ENCODE peak calls at places on chromosomes 12 and 14, in eight cellular contexts. P is IMR-90, G is PC-3, A is A549, I is psoas muscle, N is ovary, B is H9, X is cardiac muscle cell. U is an unnamed sample. For H3K4me1, the result is how much of the 10 kb centered on the place peaks cover.

GRCh38 chr14:30125322-30125944 is 197.8 kb upstream of the PRKD1 start:
- DNase-seq in P (no peak), G (no peak), A (no peak), I (no peak), N (no peak), B (no peak), X (no peak), U (no peak)

GRCh38 chr12:129901256-129901655 is 2.6 kb downstream of the TMEM132D start:
- DNase-seq in P (no peak), G (no peak), A (no peak), I (no peak), N (no peak), B (no peak), X (no peak), U (no peak)

GRCh38 chr12:15662303-15662980 is 126.7 kb downstream of the EPS8 start:
- DNase-seq in P (peak), G (peak), A (peak), I (no peak), N (no peak), B (no peak), X (no peak), U (no peak)

GRCh38 chr12:68587448-68587873 is 23.2 kb upstream of the RAP1B start:
- DNase-seq in P (no peak), G (no peak), A (no peak), I (no peak), N (no peak), B (no peak), X (no peak), U (no peak)

GRCh38 chr14:77859934-77860570 is 60.1 kb downstream of the ADCK1 start:
- DNase-seq in P (no peak), G (no peak), A (no peak), I (peak), N (no peak), B (no peak), X (peak), U (peak)

GRCh38 chr12:89393551-89394121 is 41.3 kb upstream of the DUSP6 start:
- DNase-seq in P (peak), G (no peak), A (no peak), I (no peak), N (no peak), B (no peak), X (no peak), U (no peak)

GRCh38 chr12:122661938-122662337 is 41.2 kb downstream of the HCAR2 start:
- DNase-seq in P (no peak), G (no peak), A (no peak), I (no peak), N (no peak), B (no peak), X (no peak), U (no peak)

GRCh38 chr14:43243168-43243567 is 1263.9 kb downstream of the FSCB start:
- DNase-seq in P (no peak), G (no peak), A (no peak), I (no peak), N (no peak), B (no peak), X (no peak), U (no peak)

GRCh38 chr12:24111101-24111500 is 161.6 kb upstream of the SOX5 start:
- DNase-seq in P (peak), G (no peak), A (no peak), I (no peak), N (no peak), B (no peak), X (no peak), U (no peak)

GRCh38 chr12:9098115-9098452 is 17.6 kb downstream of the A2M start:
- DNase-seq in P (no peak), G (no peak), A (no peak), I (no peak), N (no peak), B (no peak), X (no peak), U (no peak)

GRCh38 chr14:56813143-56813551 is 2.9 kb upstream of the OTX2 start:
- DNase-seq in P (no peak), G (no peak), A (no peak), I (no peak), N (no peak), B (no peak), X (no peak), U (no peak)

GRCh38 chr12:12537421-12537820 is 25.2 kb downstream of the DUSP16 start:
- DNase-seq in P (peak), G (no peak), A (no peak), I (no peak), N (no peak), B (no peak), X (no peak), U (no peak)

GRCh38 chr14:35818346-35819115 is 7.6 kb upstream of the BRMS1L start:
- DNase-seq in P (peak), G (peak), A (peak), I (no peak), N (no peak), B (no peak), X (peak), U (peak)

GRCh38 chr14:39860837-39861236 is 428.6 kb upstream of the FBXO33 start:
- DNase-seq in P (no peak), G (no peak), A (no peak), I (no peak), N (no peak), B (no peak), X (no peak), U (no peak)

GRCh38 chr14:63501429-63501828 is 41.7 kb downstream of the PPP2R5E start:
- DNase-seq in P (no peak), G (no peak), A (no peak), I (no peak), N (no peak), B (no peak), X (no peak), U (no peak)

GRCh38 chr14:29216774-29217232 is 450.2 kb downstream of the FOXG1 start:
- DNase-seq in P (no peak), G (peak), A (no peak), I (no peak), N (no peak), B (no peak), X (peak), U (no peak)

GRCh38 chr12:77213316-77213715 is 147.9 kb upstream of the E2F7 start:
- DNase-seq in P (no peak), G (no peak), A (no peak), I (no peak), N (no peak), B (no peak), X (peak), U (no peak)

GRCh38 chr12:6187948-6188793 is 12.0 kb upstream of the CD9 start:
- DNase-seq in P (no peak), G (no peak), A (no peak), I (no peak), N (no peak), B (no peak), X (no peak), U (no peak)

GRCh38 chr14:33767721-33768457 is 183.0 kb downstream of the EGLN3 start:
- DNase-seq in P (no peak), G (no peak), A (no peak), I (no peak), N (no peak), B (no peak), X (no peak), U (no peak)

GRCh38 chr14:50040905-50041465 is 75.4 kb downstream of the VCPKMT start:
- DNase-seq in P (no peak), G (no peak), A (no peak), I (no peak), N (no peak), B (no peak), X (no peak), U (no peak)

GRCh38 chr14:99127651-99128167 is 144.3 kb downstream of the BCL11B start:
- DNase-seq in P (no peak), G (peak), A (peak), I (no peak), N (no peak), B (no peak), X (no peak), U (no peak)

GRCh38 chr12:109563291-109564284 is 9.7 kb downstream of the MMAB start:
- DNase-seq in P (no peak), G (no peak), A (no peak), I (peak), N (peak), B (no peak), X (no peak), U (no peak)

GRCh38 chr12:69779928-69780327 is 41.3 kb downstream of the RAB3IP start:
- DNase-seq in P (peak), G (peak), A (peak), I (no peak), N (no peak), B (peak), X (no peak), U (peak)

GRCh38 chr12:131041216-131041967 is 87.7 kb downstream of the ADGRD1 start:
- DNase-seq in P (no peak), G (no peak), A (no peak), I (peak), N (no peak), B (no peak), X (no peak), U (no peak)

GRCh38 chr12:71567562-71567961 is 96.1 kb downstream of the ZFC3H1 start:
- DNase-seq in P (no peak), G (no peak), A (no peak), I (no peak), N (no peak), B (no peak), X (peak), U (no peak)

GRCh38 chr12:48060474-48060873 is 45.4 kb downstream of the SENP1 start:
- DNase-seq in P (no peak), G (no peak), A (no peak), I (no peak), N (no peak), B (no peak), X (no peak), U (no peak)

GRCh38 chr12:84599539-84599938 is 313.1 kb downstream of the SLC6A15 start:
- DNase-seq in P (no peak), G (peak), A (no peak), I (no peak), N (no peak), B (no peak), X (no peak), U (peak)

GRCh38 chr14:105192866-105193731 is 12.0 kb upstream of the NUDT14 start:
- DNase-seq in P (peak), G (no peak), A (no peak), I (no peak), N (no peak), B (no peak), X (no peak), U (no peak)

GRCh38 chr14:105180598-105181528 is at the start of gene NUDT14:
- DNase-seq in P (peak), G (peak), A (peak), I (peak), N (peak), B (peak), X (peak), U (peak)

GRCh38 chr12:124559182-124560017 is 8.0 kb downstream of the NCOR2 start:
- DNase-seq in P (no peak), G (no peak), A (no peak), I (no peak), N (no peak), B (no peak), X (no peak), U (no peak)
- H3K4me1 ChIP-seq in P (under half), G (under half), A (under half), I (half or more), N (under half), B (under half), X (under half), U (under half)

DNA sequence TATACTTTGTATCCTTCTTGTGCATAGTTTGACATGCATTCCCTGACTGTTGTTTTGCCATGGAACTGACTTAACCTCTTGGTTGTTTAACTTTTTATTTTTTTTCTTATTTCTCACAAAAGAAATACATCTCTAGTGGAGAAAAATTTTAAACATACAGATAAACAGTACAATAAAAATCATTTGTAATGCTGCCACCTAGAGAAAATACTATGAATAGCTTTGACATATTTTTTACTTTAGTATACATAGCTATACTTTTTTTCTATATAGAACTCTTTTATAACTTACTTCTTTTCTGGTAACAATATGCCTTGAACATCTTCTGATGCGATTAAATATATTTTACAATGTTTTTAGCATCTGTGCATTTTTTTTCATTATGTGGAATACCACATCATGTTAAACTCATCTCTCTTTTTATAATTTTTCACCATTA is 184.5 kb downstream of the AKAP6 start:
- DNase-seq in P (peak), G (peak), A (no peak), I (no peak), N (no peak), B (no peak), X (no peak), U (no peak)
- TF ChIP-seq CTCF in P (peak), G (peak), A (peak), I (peak), N (no peak), B (peak), X (peak), U (peak)

DNA sequence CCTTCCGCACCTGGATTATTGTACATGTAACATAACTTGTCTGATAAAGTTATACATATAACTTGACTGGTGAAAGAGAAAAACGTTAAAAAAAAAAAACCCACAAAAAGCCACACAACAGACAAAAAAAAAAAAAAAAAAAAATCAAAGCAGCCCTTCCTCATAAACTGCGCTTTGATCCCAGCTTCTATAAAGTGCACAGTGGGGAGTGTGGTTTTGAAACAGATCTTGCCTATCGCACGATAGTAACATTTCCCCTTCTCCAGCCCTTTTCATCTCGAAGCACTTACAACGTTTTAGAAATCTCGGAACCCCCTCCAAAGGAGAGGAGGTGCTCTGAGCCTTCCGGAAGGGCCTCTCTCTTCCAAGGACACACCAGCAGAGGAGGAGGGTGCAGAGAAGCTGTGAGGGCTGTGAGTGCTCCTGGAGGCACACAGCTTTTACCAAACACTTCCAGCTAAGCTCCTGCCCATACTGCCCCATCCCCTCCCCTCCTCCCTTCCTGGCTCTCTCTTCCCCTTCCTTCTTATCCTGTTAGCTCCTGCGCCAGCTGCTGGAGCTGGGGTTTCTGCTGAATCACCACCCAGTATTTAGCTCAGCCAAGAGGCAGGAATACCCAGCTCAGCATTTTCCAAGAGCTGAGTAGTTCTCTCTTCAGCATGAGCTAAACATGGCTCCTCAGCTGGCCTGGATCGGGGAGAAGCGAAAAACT is 28.4 kb downstream of the SLC7A8 start:
- DNase-seq in P (peak), G (peak), A (peak), I (peak), N (peak), B (peak), X (peak), U (no peak)
- H3K4me1 ChIP-seq in P (under half), G (under half), A (under half), I (half or more), N (under half), B (under half), X (under half), U (under half)

DNA sequence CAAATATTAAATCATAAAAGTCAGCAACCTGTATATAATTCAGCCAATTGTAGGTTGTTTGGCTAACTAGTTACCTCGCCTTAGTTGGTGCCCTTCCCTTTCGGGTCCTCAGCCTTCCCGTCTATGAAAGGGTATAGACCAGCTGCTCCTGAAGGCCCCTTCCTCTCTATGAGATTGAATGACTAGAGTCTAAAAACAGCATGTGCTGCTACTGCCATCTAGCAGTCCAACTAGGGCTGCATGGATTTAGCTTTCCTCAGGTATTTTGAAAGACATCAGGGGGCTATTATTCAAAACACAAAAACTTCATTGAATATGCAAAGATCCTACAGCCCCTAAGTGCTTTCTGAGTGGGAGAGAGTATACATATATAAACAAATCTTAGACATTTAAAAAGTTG is 37.0 kb upstream of the TMEM263 start:
- DNase-seq in P (peak), G (peak), A (peak), I (no peak), N (no peak), B (peak), X (peak), U (peak)
- TF ChIP-seq CTCF in P (peak), G (peak), A (peak), I (no peak), N (no peak), B (peak), X (peak), U (peak)

GRCh38 chr12:96228566-96229248 is 34.5 kb downstream of the ELK3 start:
- DNase-seq in P (no peak), G (no peak), A (no peak), I (no peak), N (no peak), B (no peak), X (no peak), U (no peak)
- H3K4me1 ChIP-seq in P (under half), G (under half), A (under half), I (under half), N (under half), B (under half), X (under half), U (under half)

GRCh38 chr14:86153480-86153879 is 623.5 kb downstream of the FLRT2 start:
- DNase-seq in P (no peak), G (no peak), A (no peak), I (no peak), N (no peak), B (no peak), X (no peak), U (no peak)
- TF ChIP-seq CTCF in P (no peak), G (peak), A (no peak), I (no peak), N (no peak), B (peak), X (no peak), U (peak)

DNA sequence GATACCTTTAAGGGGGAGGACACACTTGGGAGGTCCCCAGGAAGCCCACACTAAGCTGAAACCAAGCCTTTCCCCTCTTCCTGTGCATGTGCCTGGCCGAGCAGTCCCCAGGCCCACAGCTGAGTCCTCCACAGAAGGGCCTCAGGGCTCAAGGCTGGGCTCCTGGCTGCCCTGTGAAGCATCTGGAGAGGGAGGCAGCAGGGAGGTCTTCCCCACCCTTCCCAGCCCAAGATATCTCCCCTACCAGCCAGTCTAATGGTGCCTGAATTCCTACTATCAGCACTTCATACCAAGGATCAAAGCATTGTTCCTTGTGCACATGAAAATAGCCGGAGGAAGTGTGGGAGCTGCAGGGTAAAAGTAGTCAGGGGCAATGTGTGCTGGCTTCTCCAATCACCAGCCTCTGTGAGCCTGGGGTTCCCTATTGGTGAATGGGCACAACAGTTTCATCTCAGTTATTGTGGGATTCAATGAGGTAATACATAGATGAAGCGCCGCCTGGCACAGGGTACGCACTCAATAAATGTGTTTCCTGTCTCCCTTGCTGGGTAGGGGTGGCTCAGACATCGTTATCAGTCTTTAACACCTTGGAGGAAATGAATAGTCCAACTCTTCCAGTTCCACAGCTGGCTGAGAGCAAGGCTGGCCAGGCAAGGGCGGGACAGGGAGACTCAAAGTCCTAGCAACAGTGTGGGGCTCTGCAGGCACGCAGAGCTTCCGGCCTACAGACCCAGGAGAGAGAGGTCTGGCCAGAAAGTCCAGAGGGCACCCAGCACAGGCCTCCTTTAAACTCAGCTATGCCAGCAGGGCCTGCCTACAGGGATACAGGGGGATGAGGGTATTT is 39.1 kb upstream of the PNMA1 start:
- DNase-seq in P (no peak), G (no peak), A (no peak), I (no peak), N (no peak), B (peak), X (peak), U (peak)
- H3K4me1 ChIP-seq in P (half or more), G (half or more), A (half or more), I (half or more), N (half or more), B (under half), X (under half), U (half or more)

DNA sequence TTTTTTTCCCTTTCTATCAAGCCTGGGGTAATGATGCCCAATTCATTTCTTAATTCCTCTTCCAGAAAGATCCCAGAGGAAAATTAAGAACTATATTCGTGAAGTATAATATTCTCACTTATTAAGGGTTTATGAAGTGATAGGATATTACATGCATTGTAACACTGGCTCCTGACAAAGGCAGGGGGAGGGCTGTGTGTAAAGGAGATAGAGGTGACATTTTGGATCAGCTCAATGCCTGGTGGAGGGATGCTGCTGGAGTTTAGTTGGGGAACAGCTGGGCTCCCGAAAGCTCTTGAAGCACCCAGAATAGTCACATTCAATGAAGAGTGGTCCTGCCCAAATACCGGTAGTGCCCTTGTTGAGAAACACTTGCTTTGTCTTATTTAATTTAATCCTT is 774 bp downstream of the SERPINA11 start:
- DNase-seq in P (no peak), G (no peak), A (no peak), I (no peak), N (no peak), B (no peak), X (no peak), U (no peak)
- TF ChIP-seq CTCF in P (no peak), G (no peak), A (no peak), I (no peak), N (no peak), B (no peak), X (no peak), U (no peak)

DNA sequence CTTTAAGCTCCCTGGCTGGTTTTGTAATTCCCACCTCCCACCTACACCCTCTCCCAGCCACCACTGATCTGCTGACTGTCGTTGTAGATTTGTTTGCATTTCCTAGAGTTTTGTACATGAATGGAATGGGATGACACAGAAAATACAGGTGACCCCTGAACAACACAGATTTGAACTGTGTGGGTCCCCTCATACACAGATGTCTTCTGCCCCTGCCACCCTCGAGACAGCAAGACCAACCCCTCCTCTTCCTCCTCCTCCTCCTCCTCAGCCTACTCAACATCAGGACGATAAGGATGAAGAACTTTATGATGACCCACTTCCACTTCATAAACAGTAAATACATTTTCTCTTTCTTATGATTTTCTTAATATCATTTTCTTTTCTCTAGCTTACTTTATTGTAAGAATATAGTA is 28.8 kb downstream of the SYNE3 start:
- DNase-seq in P (no peak), G (no peak), A (no peak), I (no peak), N (no peak), B (no peak), X (no peak), U (no peak)
- H3K4me1 ChIP-seq in P (under half), G (under half), A (under half), I (under half), N (under half), B (under half), X (under half), U (under half)

U was measured in BE2C.